ENCODE peak calls at places on chromosomes 13 and 19, in four cellular contexts. U, R, Y and W are unnamed samples.

GRCh38 chr19:1423445-1424181 is 14.6 kb upstream of the RPS15 start:
- DNase-seq in U (no peak), R (no peak), Y (no peak), W (no peak)

GRCh38 chr19:41882568-41883462 is at the start of gene ARHGEF1:
- DNase-seq in R (peak; percentile 57), Y (no peak), U (peak; percentile 38), W (peak; percentile 35)

GRCh38 chr19:49497047-49497789 is 984 bp downstream of the RPS11 start:
- DNase-seq in U (peak; percentile 77), Y (no peak), R (peak; percentile 61), W (peak; percentile 61)

GRCh38 chr13:76667551-76667950 is 218.7 kb downstream of the KCTD12 start:
- DNase-seq in U (no peak), Y (peak; percentile 35), R (peak; percentile 56), W (peak; percentile 25)

GRCh38 chr13:39350461-39350881 is 252.5 kb downstream of the LHFPL6 start:
- DNase-seq in R (peak; percentile 17), Y (no peak), U (no peak), W (no peak)

GRCh38 chr13:93559718-93560117 is 333.1 kb downstream of the GPC6 start:
- DNase-seq in U (no peak), Y (no peak), R (peak; percentile 18), W (no peak)

GRCh38 chr19:48489608-48490216 is 20.5 kb downstream of the CYTH2 start:
- DNase-seq in Y (peak; percentile 15), U (peak; percentile 64), R (peak; percentile 60), W (peak; percentile 73)

GRCh38 chr19:3124630-3125029 is 11.2 kb upstream of the GNA15 start:
- DNase-seq in R (no peak), Y (no peak), U (no peak), W (no peak)

GRCh38 chr19:38729653-38730469 is 14.4 kb downstream of the CAPN12 start:
- DNase-seq in Y (no peak), U (peak; percentile 65), R (peak; percentile 48), W (peak; percentile 55)

GRCh38 chr13:28220166-28220565 is 81.8 kb downstream of the PAN3 start:
- DNase-seq in U (no peak), R (no peak), Y (no peak), W (no peak)

GRCh38 chr13:94494021-94494420 is 14.5 kb upstream of the DCT start:
- DNase-seq in Y (peak; percentile 36), U (no peak), R (peak; percentile 36), W (no peak)

GRCh38 chr13:45433381-45433790 is 15.2 kb upstream of the SLC25A30 start:
- DNase-seq in Y (no peak), U (no peak), R (no peak), W (no peak)

GRCh38 chr19:18894254-18895037 is 1.5 kb downstream of the CERS1 start:
- DNase-seq in Y (peak; percentile 69), R (peak; percentile 90), U (no peak), W (peak; percentile 97)

GRCh38 chr13:108859202-108860012 is 230.0 kb downstream of the MYO16 start:
- DNase-seq in R (no peak), U (no peak), Y (no peak), W (no peak)

GRCh38 chr13:111281751-111282311 is 38.6 kb upstream of the TEX29 start:
- DNase-seq in R (no peak), Y (peak; percentile 56), U (no peak), W (peak; percentile 54)

GRCh38 chr19:44649578-44650145 is 6.0 kb downstream of the PVR start:
- DNase-seq in Y (no peak), R (no peak), U (no peak), W (no peak)

GRCh38 chr19:1396019-1396767 is 5.1 kb downstream of the GAMT start:
- DNase-seq in Y (no peak), U (no peak), R (no peak), W (no peak)

GRCh38 chr13:77417897-77418296 is 91.0 kb upstream of the MYCBP2 start:
- DNase-seq in U (no peak), Y (no peak), R (no peak), W (no peak)

GRCh38 chr13:103876571-103876970 is 810.4 kb upstream of the SLC10A2 start:
- DNase-seq in Y (no peak), R (no peak), U (no peak), W (no peak)

GRCh38 chr19:30649934-30650614 is 277.9 kb downstream of the ZNF536 start:
- DNase-seq in U (no peak), Y (no peak), R (peak; percentile 32), W (peak; percentile 83)

GRCh38 chr13:99322297-99323103 is 15.3 kb upstream of the GPR183 start:
- DNase-seq in Y (no peak), U (no peak), R (no peak), W (no peak)

GRCh38 chr19:3646336-3647092 is 19.9 kb upstream of the CACTIN start:
- DNase-seq in U (no peak), R (no peak), Y (no peak), W (no peak)

GRCh38 chr13:35953537-35954206 is 177.5 kb downstream of the DCLK1 start:
- DNase-seq in R (peak; percentile 97), Y (peak; percentile 91), U (no peak), W (peak; percentile 95)

GRCh38 chr13:20351279-20352022 is 119.3 kb upstream of the GJB6 start:
- DNase-seq in U (no peak), Y (no peak), R (no peak), W (no peak)

GRCh38 chr13:106078191-106078590 is 457.3 kb downstream of the EFNB2 start:
- DNase-seq in Y (no peak), R (no peak), U (no peak), W (no peak)

GRCh38 chr19:38125238-38125637 is 98.8 kb downstream of the DPF1 start:
- DNase-seq in R (no peak), Y (no peak), U (no peak), W (peak; percentile 26)

GRCh38 chr19:46733693-46734240 is 12.1 kb upstream of the FKRP start:
- DNase-seq in U (no peak), R (no peak), Y (no peak), W (no peak)

GRCh38 chr13:21014666-21015170 is 46.7 kb downstream of the LATS2 start:
- DNase-seq in Y (no peak), U (no peak), R (no peak), W (no peak)

GRCh38 chr13:30111810-30112209 is 195.5 kb downstream of the KATNAL1 start:
- DNase-seq in Y (no peak), U (no peak), R (no peak), W (no peak)

GRCh38 chr13:38602261-38602660 is 84.6 kb upstream of the FREM2 start:
- DNase-seq in U (no peak), R (no peak), Y (no peak), W (no peak)

GRCh38 chr19:21402303-21402985 is 5.5 kb downstream of the ZNF493 start:
- DNase-seq in R (no peak), U (no peak), Y (no peak), W (no peak)

GRCh38 chr19:10327793-10328192 is 5.5 kb downstream of the RAVER1 start:
- DNase-seq in U (no peak), R (no peak), Y (no peak), W (no peak)

GRCh38 chr19:11473725-11474124 is 7.1 kb downstream of the ELAVL3 start:
- DNase-seq in Y (no peak), U (no peak), R (no peak), W (no peak)